ENCODE peak calls at places on chromosome 12, in seven cellular contexts. Q, U, B, Y, W, J and C are unnamed samples.

GRCh38 chr12:87756721-87757120 is 272.5 kb downstream of the C12orf50 start:
- DNase-seq in B (no peak), J (no peak), W (no peak), Y (no peak), U (no peak), Q (no peak), C (no peak)

GRCh38 chr12:42871831-42872230 is 282.3 kb upstream of the PRICKLE1 start:
- DNase-seq in Y (no peak), Q (no peak), U (no peak), J (no peak), B (no peak), W (no peak), C (no peak)

GRCh38 chr12:105025890-105026289 is 39.8 kb downstream of the NOPCHAP1 start:
- DNase-seq in J (peak; percentile 59), Y (no peak), B (peak; percentile 75), Q (peak; percentile 88), W (peak; percentile 61), U (no peak), C (no peak)

GRCh38 chr12:7439579-7440505 is 4.1 kb downstream of the CD163L1 start:
- DNase-seq in W (peak; percentile 8), J (no peak), U (no peak), Q (no peak), B (no peak), Y (no peak), C (peak; percentile 61)

GRCh38 chr12:79262938-79263337 is 398.4 kb downstream of the SYT1 start:
- DNase-seq in B (no peak), Y (no peak), W (no peak), J (no peak), Q (no peak), U (no peak), C (no peak)

GRCh38 chr12:87813476-87814234 is 215.5 kb downstream of the C12orf50 start:
- DNase-seq in W (no peak), U (no peak), Y (no peak), Q (no peak), B (no peak), J (no peak), C (no peak)

GRCh38 chr12:110353211-110353965 is 50.1 kb downstream of the ANAPC7 start:
- DNase-seq in B (no peak), Q (no peak), J (no peak), U (no peak), W (no peak), Y (no peak), C (no peak)

GRCh38 chr12:114975283-114975973 is 291.5 kb upstream of the TBX3 start:
- DNase-seq in Q (no peak), Y (no peak), W (no peak), U (peak; percentile 36), J (peak; percentile 63), B (no peak), C (no peak)

DNA sequence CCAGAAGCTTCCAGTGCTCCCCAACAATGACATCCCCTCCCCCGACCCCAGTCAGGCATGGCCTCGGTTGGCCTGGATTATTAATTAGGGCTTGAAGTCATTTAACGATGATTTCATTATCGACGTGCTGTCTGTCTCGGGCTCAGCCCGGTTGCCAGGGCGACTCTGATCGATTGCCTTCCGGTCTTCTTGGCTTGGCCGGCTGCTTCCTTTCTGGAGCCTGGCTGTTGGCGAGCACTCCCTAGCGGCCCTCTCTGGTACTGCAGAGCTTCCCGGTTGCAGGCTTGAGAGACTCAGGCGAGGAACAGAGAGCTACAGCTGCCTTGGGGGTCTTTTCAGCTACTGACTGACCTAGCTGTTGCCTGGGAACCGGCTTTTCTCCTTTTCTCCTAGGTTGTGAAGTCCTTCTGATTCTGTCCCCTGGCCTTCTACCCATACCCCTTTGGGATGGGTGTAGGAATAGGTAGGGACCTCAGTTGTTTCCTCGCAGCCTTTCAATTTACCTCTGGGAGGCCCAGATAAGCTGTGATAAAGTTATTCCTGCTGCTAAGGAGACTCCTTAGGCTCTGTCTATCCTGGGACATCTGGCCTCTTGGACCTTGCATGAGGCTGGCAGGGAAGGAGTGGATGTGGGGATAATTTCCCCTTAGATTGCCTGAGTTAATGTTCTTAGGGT is 5.5 kb upstream of the CISTR start:
- DNase-seq in Y (peak; percentile 89), Q (peak; percentile 84), B (peak; percentile 74), U (peak; percentile 81), W (peak; percentile 71), J (peak; percentile 53), C (peak; percentile 86)
- H3K4me3 ChIP-seq in Y (peak overlapping the region; percentile 4), Q (no peak overlapping the region), B (no peak overlapping the region), U (no peak overlapping the region), W (no peak overlapping the region), J (no peak overlapping the region), C (peak overlapping the region; percentile 23)

GRCh38 chr12:31817120-31817519 is 88.3 kb upstream of the AMN1 start:
- DNase-seq in Y (no peak), J (no peak), Q (no peak), B (no peak), W (no peak), U (no peak), C (no peak)

GRCh38 chr12:31821484-31821883 is 92.7 kb upstream of the AMN1 start:
- DNase-seq in U (no peak), W (no peak), B (no peak), Q (no peak), J (no peak), Y (no peak), C (no peak)

GRCh38 chr12:31820832-31821231 is 92.0 kb upstream of the AMN1 start:
- DNase-seq in Q (no peak), B (no peak), W (no peak), J (no peak), Y (no peak), U (no peak), C (no peak)

GRCh38 chr12:31819427-31819826 is 90.6 kb upstream of the AMN1 start:
- DNase-seq in W (no peak), Y (no peak), J (no peak), Q (no peak), B (no peak), U (no peak), C (no peak)

GRCh38 chr12:31818623-31819268 is 89.9 kb upstream of the AMN1 start:
- DNase-seq in B (no peak), J (no peak), Y (no peak), U (no peak), Q (no peak), W (no peak), C (no peak)
- H3K27ac ChIP-seq in B (no peak overlapping the region), J (no peak overlapping the region), Y (no peak overlapping the region), U (no peak overlapping the region), Q (no peak overlapping the region), W (no peak overlapping the region), C (no peak overlapping the region)

DNA sequence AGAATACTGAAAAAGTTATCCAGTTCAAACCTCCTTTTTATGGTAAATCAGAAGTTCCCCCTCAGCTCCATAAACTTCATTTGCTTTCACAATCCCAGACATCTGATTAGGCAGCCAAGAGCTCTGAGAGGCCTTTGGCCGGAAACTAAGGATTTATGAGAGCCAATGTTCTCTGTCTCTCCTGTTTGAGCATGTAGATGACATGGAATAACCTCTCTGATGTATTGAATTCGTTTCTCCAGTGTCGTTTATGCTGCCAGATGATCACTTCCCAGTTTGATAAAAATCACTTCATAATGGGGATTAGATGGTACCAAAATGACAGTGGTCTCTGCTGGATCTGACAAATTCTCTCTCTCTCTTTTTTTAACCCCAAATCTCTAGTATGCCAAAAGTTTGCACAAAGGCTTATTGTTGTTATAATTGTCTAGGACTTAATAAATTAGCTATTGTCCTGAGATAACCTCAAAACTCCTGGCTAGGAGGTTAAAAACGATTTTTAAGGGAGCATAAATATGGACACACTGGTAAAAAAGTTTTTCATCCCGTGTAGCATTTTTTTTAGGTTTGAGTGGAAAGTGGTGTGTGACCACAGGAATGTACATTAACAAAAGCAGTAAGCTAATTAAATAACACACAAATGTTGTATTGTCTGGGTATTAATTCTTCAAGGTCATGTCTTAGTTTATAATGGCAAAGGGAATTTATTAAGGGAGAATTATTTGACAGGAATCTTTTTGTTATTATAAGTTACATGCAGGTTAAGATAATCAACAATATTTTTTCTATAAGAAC is 82.6 kb upstream of the USP44 start:
- DNase-seq in Q (no peak), Y (no peak), U (no peak), J (no peak), B (peak; percentile 16), W (no peak), C (no peak)
- H3K4me3 ChIP-seq in Q (no peak overlapping the region), Y (no peak overlapping the region), U (no peak overlapping the region), J (no peak overlapping the region), B (no peak overlapping the region), W (no peak overlapping the region), C (no peak overlapping the region)

GRCh38 chr12:40158592-40159111 is 52.8 kb upstream of the SLC2A13 start:
- DNase-seq in J (no peak), Q (no peak), W (no peak), U (no peak), B (peak; percentile 36), Y (no peak), C (no peak)
- H3K27ac ChIP-seq in J (no peak overlapping the region), Q (no peak overlapping the region), W (no peak overlapping the region), U (no peak overlapping the region), B (peak overlapping the region; percentile 62), Y (no peak overlapping the region), C (peak overlapping the region; percentile 79)

GRCh38 chr12:63821781-63822251 is 22.7 kb upstream of the SRGAP1 start:
- DNase-seq in J (peak; percentile 35), U (peak; percentile 60), Q (no peak), W (no peak), B (no peak), Y (no peak), C (peak; percentile 47)
- H3K4me3 ChIP-seq in J (peak overlapping the region; percentile 28), U (peak overlapping the region; percentile 36), Q (peak overlapping the region; percentile 57), W (peak overlapping the region; percentile 41), B (peak overlapping the region; percentile 46), Y (peak overlapping the region; percentile 54), C (peak overlapping the region; percentile 39)

GRCh38 chr12:99035776-99036175 is 390.7 kb downstream of the APAF1 start:
- DNase-seq in J (no peak), Y (no peak), U (no peak), W (no peak), Q (no peak), B (no peak), C (no peak)
- H3K27ac ChIP-seq in J (no peak overlapping the region), Y (no peak overlapping the region), U (no peak overlapping the region), W (no peak overlapping the region), Q (no peak overlapping the region), B (no peak overlapping the region), C (no peak overlapping the region)

GRCh38 chr12:124946440-124946793 is 32.0 kb upstream of the UBC start:
- DNase-seq in Y (no peak), Q (no peak), B (no peak), W (no peak), U (no peak), J (no peak), C (no peak)
- H3K4me3 ChIP-seq in Y (no peak overlapping the region), Q (no peak overlapping the region), B (no peak overlapping the region), W (no peak overlapping the region), U (no peak overlapping the region), J (no peak overlapping the region), C (no peak overlapping the region)

GRCh38 chr12:120798696-120799095 is 73.1 kb downstream of the ACADS start:
- DNase-seq in B (no peak), Q (no peak), Y (no peak), U (no peak), J (no peak), W (no peak), C (no peak)
- H3K27ac ChIP-seq in B (peak overlapping the region; percentile 26), Q (no peak overlapping the region), Y (no peak overlapping the region), U (no peak overlapping the region), J (no peak overlapping the region), W (no peak overlapping the region), C (no peak overlapping the region)

DNA sequence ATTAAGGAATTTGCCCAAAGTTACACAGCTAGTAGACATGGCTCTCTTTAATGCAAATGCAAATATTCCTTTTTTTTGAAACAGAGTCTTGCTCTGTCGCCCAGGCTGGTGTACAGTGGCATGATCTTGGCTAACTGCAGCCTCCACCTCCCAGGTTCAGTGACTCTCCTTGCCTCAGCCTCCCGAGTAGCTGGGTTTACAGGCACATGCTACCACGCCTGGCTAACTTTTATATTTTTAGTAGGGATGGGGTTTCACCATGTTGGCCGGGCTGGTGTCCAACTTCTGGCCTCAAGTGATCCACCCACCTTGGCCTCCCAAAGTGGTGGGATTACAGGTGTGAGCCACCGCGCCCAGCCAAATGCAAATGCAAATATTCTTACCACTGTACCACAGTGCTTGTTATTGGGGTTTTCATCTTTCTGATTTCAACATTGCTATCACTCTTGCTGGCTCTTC is 24.5 kb upstream of the HIGD1C start:
- DNase-seq in U (no peak), W (no peak), Q (no peak), Y (no peak), B (no peak), J (no peak), C (no peak)
- H3K4me3 ChIP-seq in U (peak overlapping the region; percentile 69), W (peak overlapping the region; percentile 72), Q (peak overlapping the region; percentile 76), Y (peak overlapping the region; percentile 78), B (peak overlapping the region; percentile 68), J (peak overlapping the region; percentile 91), C (peak overlapping the region; percentile 84)